ENCODE peak calls at places on chromosome 14, in ten cellular contexts. X, B, F, K, Y, J, O, C, V and S are unnamed samples.

GRCh38 chr14:91681116-91681515 is 50.8 kb downstream of the CATSPERB start:
- DNase-seq in F (no peak), O (no peak), B (no peak), Y (no peak), X (no peak), K (no peak), C (no peak), V (no peak), J (no peak), S (no peak)

GRCh38 chr14:38948171-38948570 is 154.9 kb downstream of the SEC23A start:
- DNase-seq in F (no peak), K (no peak), B (no peak), Y (no peak), C (no peak), V (no peak), O (no peak), J (no peak), X (no peak), S (no peak)

GRCh38 chr14:37508500-37508899 is 86.5 kb downstream of the FOXA1 start:
- DNase-seq in J (no peak), X (no peak), K (no peak), B (no peak), F (no peak), C (no peak), O (no peak), Y (no peak), V (no peak), S (no peak)

GRCh38 chr14:21894003-21894897 is 220.6 kb upstream of the OR4E1 start:
- DNase-seq in O (no peak), B (peak; percentile 69), Y (no peak), F (peak; percentile 38), V (no peak), K (peak; percentile 51), C (peak; percentile 4), X (no peak), J (peak; percentile 6), S (peak; percentile 8)

GRCh38 chr14:99518441-99519346 is 37.5 kb downstream of the CCNK start:
- DNase-seq in J (peak; percentile 51), V (peak; percentile 71), C (peak; percentile 76), K (peak; percentile 90), Y (peak; percentile 40), X (peak; percentile 86), O (peak; percentile 55), F (peak; percentile 91), B (peak; percentile 75), S (peak; percentile 77)

GRCh38 chr14:92687681-92688433 is 60.6 kb downstream of the LGMN start:
- DNase-seq in F (peak; percentile 62), O (peak; percentile 33), V (no peak), B (no peak), K (no peak), X (peak; percentile 65), C (no peak), J (no peak), Y (no peak), S (peak; percentile 28)

GRCh38 chr14:21309956-21310355 is 30.1 kb downstream of the RPGRIP1 start:
- DNase-seq in K (no peak), Y (no peak), B (no peak), C (no peak), F (no peak), J (no peak), V (no peak), X (no peak), O (no peak), S (no peak)

GRCh38 chr14:21275261-21275858 is 4.5 kb upstream of the RPGRIP1 start:
- DNase-seq in O (no peak), Y (no peak), V (no peak), X (no peak), C (no peak), J (no peak), F (no peak), K (no peak), B (no peak), S (no peak)

GRCh38 chr14:45044638-45045037 is 39.3 kb upstream of the PRPF39 start:
- DNase-seq in K (no peak), Y (no peak), O (no peak), F (no peak), X (no peak), V (no peak), J (no peak), B (no peak), C (no peak), S (no peak)

GRCh38 chr14:83992857-83993256 is 1537.1 kb upstream of the FLRT2 start:
- DNase-seq in J (no peak), K (no peak), Y (peak; percentile 43), V (no peak), C (no peak), O (no peak), F (no peak), X (no peak), B (no peak), S (no peak)

GRCh38 chr14:85313801-85314207 is 216.1 kb upstream of the FLRT2 start:
- DNase-seq in V (no peak), K (no peak), C (no peak), J (no peak), O (peak; percentile 32), B (no peak), X (no peak), Y (peak; percentile 32), F (no peak), S (no peak)

GRCh38 chr14:90300649-90301048 is 31.1 kb downstream of the NRDE2 start:
- DNase-seq in J (no peak), K (no peak), C (no peak), B (no peak), O (no peak), X (no peak), V (no peak), Y (no peak), F (no peak), S (no peak)
- H3K36me3 ChIP-seq in J (no peaks in the 10 kb centered on the region), K (peaks cover 42% of the 10 kb centered on the region), C (peaks cover 58% of the 10 kb centered on the region), B (peaks cover 47% of the 10 kb centered on the region), O (peaks cover 12% of the 10 kb centered on the region), X (no peaks in the 10 kb centered on the region), V (peaks cover 60% of the 10 kb centered on the region), Y (peaks cover 11% of the 10 kb centered on the region), F (peaks cover 71% of the 10 kb centered on the region), S (peaks cover 6% of the 10 kb centered on the region)

DNA sequence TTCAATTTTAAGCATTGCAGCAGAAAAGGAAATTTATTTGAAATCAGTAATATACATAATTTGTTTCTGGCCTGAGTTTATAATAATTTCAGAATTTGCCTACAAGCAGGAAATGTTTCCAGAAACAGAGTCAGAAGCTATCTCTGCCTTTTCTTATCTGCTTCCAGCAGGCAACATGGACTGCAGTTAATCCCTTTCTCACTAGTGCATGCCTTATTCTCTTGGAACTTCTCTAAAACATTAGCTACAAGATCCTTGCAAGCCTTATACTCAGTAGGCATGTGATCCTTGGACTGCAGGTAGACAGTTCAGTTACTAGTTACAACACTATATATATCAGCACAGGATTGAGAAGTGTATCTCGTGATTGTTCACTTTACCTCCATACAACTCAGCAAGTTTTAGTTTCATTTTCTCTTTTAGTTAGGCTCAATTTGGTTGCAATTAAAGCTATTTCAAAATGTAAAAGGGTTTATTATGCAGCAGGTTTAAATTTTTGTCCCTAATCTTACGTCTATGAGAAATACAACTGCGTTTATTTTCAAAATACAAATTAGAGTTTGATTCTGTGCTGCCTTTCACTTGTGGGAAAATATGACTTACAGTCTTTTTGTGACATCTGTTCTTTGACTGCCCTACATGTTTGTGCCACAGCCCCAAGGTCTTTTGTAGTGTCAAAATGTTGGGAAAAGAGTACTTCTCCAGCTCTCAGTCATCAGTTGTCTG is 709.1 kb upstream of the FOXG1 start:
- DNase-seq in J (no peak), X (no peak), Y (no peak), F (no peak), C (no peak), K (no peak), B (no peak), O (peak; percentile 4), V (no peak), S (peak; percentile 10)
- H3K27ac ChIP-seq in J (no peak overlapping the region), X (no peak overlapping the region), Y (no peak overlapping the region), F (no peak overlapping the region), C (no peak overlapping the region), K (no peak overlapping the region), B (no peak overlapping the region), O (no peak overlapping the region), V (no peak overlapping the region), S (no peak overlapping the region)

GRCh38 chr14:69983317-69983716 is 104.1 kb downstream of the SMOC1 start:
- DNase-seq in X (no peak), J (no peak), Y (no peak), C (no peak), K (no peak), V (no peak), F (no peak), O (no peak), B (no peak), S (no peak)

GRCh38 chr14:69987416-69988144 is 108.4 kb downstream of the SMOC1 start:
- DNase-seq in X (no peak), C (no peak), Y (no peak), B (no peak), K (no peak), V (no peak), J (no peak), O (no peak), F (no peak), S (no peak)

GRCh38 chr14:69986336-69986735 is 107.1 kb downstream of the SMOC1 start:
- DNase-seq in Y (no peak), O (no peak), F (no peak), X (no peak), K (no peak), J (no peak), C (no peak), V (no peak), B (no peak), S (no peak)

GRCh38 chr14:69982220-69982795 is 103.1 kb downstream of the SMOC1 start:
- DNase-seq in K (no peak), Y (no peak), X (no peak), C (no peak), V (no peak), F (no peak), J (no peak), B (no peak), O (no peak), S (no peak)

DNA sequence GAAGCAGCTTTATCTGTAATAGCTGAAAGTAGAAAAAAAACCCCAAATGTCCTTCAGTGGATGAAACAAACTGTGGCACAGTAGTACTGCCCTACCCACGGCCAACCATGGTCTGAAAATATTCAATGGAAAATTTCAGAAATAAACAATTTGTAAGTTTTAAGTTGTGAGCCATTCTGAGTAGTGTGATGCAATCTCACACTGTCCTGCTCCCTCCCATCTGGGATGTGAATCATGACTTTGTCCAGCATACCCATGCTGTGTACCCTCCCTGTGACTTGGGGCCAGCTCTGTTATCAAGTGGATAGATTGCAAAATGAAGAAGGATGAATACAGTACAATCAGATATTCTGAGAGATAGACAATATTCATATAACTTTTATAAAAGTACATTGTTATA is 106.2 kb downstream of the SMOC1 start:
- DNase-seq in C (no peak), Y (peak; percentile 29), J (no peak), K (no peak), X (no peak), B (no peak), V (no peak), F (no peak), O (no peak), S (no peak)
- H3K36me3 ChIP-seq in C (no peaks in the 10 kb centered on the region), Y (no peaks in the 10 kb centered on the region), J (no peaks in the 10 kb centered on the region), K (no peaks in the 10 kb centered on the region), X (no peaks in the 10 kb centered on the region), B (no peaks in the 10 kb centered on the region), V (no peaks in the 10 kb centered on the region), F (no peaks in the 10 kb centered on the region), O (no peaks in the 10 kb centered on the region), S (no peaks in the 10 kb centered on the region)

DNA sequence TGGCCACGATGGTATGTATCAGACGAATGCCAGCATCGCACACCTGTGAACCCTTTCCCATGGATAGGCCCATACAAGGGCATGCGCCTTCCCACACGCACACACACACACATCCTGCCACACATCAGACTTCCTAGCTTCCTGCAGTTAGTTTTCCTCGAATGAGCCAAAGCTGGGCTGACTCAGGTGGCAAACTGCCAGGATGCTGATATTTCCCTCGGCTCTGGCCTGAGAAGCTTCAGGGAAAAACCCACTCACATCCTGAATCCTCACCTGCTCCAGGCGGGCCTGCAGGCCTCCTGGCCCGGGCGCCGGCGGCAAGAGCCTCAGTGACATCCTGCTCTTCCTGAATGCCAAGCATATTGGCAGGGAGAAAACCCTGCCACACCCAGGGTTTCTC is 22.4 kb downstream of the CALM1 start:
- DNase-seq in K (peak; percentile 60), Y (peak; percentile 92), F (peak; percentile 74), J (peak; percentile 66), V (peak; percentile 85), O (peak; percentile 100), B (no peak), C (no peak), X (peak; percentile 78), S (peak; percentile 49)
- H3K27ac ChIP-seq in K (peak overlapping the region; percentile 26), Y (no peak overlapping the region), F (peak overlapping the region; percentile 59), J (peak overlapping the region; percentile 59), V (no peak overlapping the region), O (peak overlapping the region; percentile 75), B (no peak overlapping the region), C (no peak overlapping the region), X (no peak overlapping the region), S (no peak overlapping the region)